ENCODE peak calls at places on chromosome 13, in ten cellular contexts. One of them, this sample, is unnamed.

GRCh38 chr13:86725105-86725504 is 925.9 kb upstream of the SLITRK6 start:
- DNase-seq in left ventricle myocardium inferior: no peak
- DNase-seq in tibial artery: no peak
- DNase-seq in A549: no peak
- DNase-seq in IMR-90: no peak
- DNase-seq in cardiac fibroblast: no peak
- DNase-seq in neural progenitor cell: peak; percentile 57
- DNase-seq in glutamatergic neuron: peak; percentile 27
- DNase-seq in fibroblast of the aortic adventitia: no peak
- DNase-seq in neural crest cell: no peak
- DNase-seq in this sample: no peak

GRCh38 chr13:47545630-47546029 is 455.4 kb downstream of the SUCLA2 start:
- DNase-seq in left ventricle myocardium inferior: no peak
- DNase-seq in tibial artery: no peak
- DNase-seq in A549: no peak
- DNase-seq in IMR-90: no peak
- DNase-seq in cardiac fibroblast: no peak
- DNase-seq in neural progenitor cell: no peak
- DNase-seq in glutamatergic neuron: no peak
- DNase-seq in fibroblast of the aortic adventitia: peak; percentile 4
- DNase-seq in neural crest cell: no peak
- DNase-seq in this sample: no peak

GRCh38 chr13:40470665-40471064 is 195.8 kb downstream of the FOXO1 start:
- DNase-seq in left ventricle myocardium inferior: no peak
- DNase-seq in tibial artery: peak; percentile 72
- DNase-seq in A549: no peak
- DNase-seq in IMR-90: no peak
- DNase-seq in cardiac fibroblast: no peak
- DNase-seq in neural progenitor cell: no peak
- DNase-seq in glutamatergic neuron: no peak
- DNase-seq in fibroblast of the aortic adventitia: peak; percentile 88
- DNase-seq in neural crest cell: no peak
- DNase-seq in this sample: no peak

GRCh38 chr13:49218493-49219051 is 1.6 kb upstream of the MLNR start:
- DNase-seq in left ventricle myocardium inferior: no peak
- DNase-seq in tibial artery: no peak
- DNase-seq in A549: no peak
- DNase-seq in IMR-90: peak; percentile 6
- DNase-seq in cardiac fibroblast: peak; percentile 27
- DNase-seq in neural progenitor cell: peak; percentile 85
- DNase-seq in glutamatergic neuron: peak; percentile 26
- DNase-seq in fibroblast of the aortic adventitia: no peak
- DNase-seq in neural crest cell: no peak
- DNase-seq in this sample: no peak

GRCh38 chr13:101127741-101128353 is 288.5 kb downstream of the NALCN start:
- DNase-seq in left ventricle myocardium inferior: no peak
- DNase-seq in tibial artery: no peak
- DNase-seq in A549: peak; percentile 25
- DNase-seq in IMR-90: peak; percentile 53
- DNase-seq in cardiac fibroblast: peak; percentile 71
- DNase-seq in neural progenitor cell: peak; percentile 73
- DNase-seq in glutamatergic neuron: no peak
- DNase-seq in fibroblast of the aortic adventitia: peak; percentile 72
- DNase-seq in neural crest cell: no peak
- DNase-seq in this sample: no peak

GRCh38 chr13:69092615-69093322 is 1014.9 kb upstream of the ATXN8OS start:
- DNase-seq in left ventricle myocardium inferior: no peak
- DNase-seq in tibial artery: no peak
- DNase-seq in A549: no peak
- DNase-seq in IMR-90: no peak
- DNase-seq in cardiac fibroblast: no peak
- DNase-seq in neural progenitor cell: peak; percentile 12
- DNase-seq in glutamatergic neuron: no peak
- DNase-seq in fibroblast of the aortic adventitia: no peak
- DNase-seq in neural crest cell: no peak
- DNase-seq in this sample: no peak

GRCh38 chr13:19075418-19075817 is 106.2 kb downstream of the TUBA3C start:
- DNase-seq in left ventricle myocardium inferior: no peak
- DNase-seq in tibial artery: no peak
- DNase-seq in A549: no peak
- DNase-seq in IMR-90: no peak
- DNase-seq in cardiac fibroblast: no peak
- DNase-seq in neural progenitor cell: no peak
- DNase-seq in glutamatergic neuron: no peak
- DNase-seq in fibroblast of the aortic adventitia: no peak
- DNase-seq in neural crest cell: no peak
- DNase-seq in this sample: no peak

GRCh38 chr13:41579881-41580280 is 122.5 kb downstream of the RGCC start:
- DNase-seq in left ventricle myocardium inferior: no peak
- DNase-seq in tibial artery: no peak
- DNase-seq in A549: no peak
- DNase-seq in IMR-90: no peak
- DNase-seq in cardiac fibroblast: no peak
- DNase-seq in neural progenitor cell: no peak
- DNase-seq in glutamatergic neuron: no peak
- DNase-seq in fibroblast of the aortic adventitia: no peak
- DNase-seq in neural crest cell: no peak
- DNase-seq in this sample: no peak

GRCh38 chr13:56713656-56714055 is 427.1 kb upstream of the PRR20A start:
- DNase-seq in left ventricle myocardium inferior: no peak
- DNase-seq in tibial artery: no peak
- DNase-seq in A549: no peak
- DNase-seq in IMR-90: no peak
- DNase-seq in cardiac fibroblast: no peak
- DNase-seq in neural progenitor cell: no peak
- DNase-seq in glutamatergic neuron: no peak
- DNase-seq in fibroblast of the aortic adventitia: no peak
- DNase-seq in neural crest cell: no peak
- DNase-seq in this sample: no peak

DNA sequence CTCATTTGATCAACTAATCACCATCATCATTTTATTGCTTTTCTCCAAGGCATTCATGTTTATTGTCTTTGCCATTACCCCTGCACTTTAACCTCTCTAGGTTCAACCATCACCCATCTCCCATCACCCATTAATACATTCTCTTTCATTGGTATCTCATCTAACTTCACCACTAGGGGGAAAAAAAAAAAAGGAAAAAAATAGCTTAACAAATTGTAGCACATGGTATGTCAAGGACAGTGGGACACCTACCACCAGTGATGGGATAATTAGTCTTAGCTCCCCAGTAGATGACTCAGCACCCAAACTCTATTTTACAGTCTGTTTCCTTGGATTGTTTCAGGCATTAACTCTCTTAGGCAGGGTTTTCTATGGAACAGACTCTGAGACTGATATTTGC is 1770.2 kb upstream of the MIR17HG start:
- DNase-seq in left ventricle myocardium inferior: no peak
- DNase-seq in tibial artery: no peak
- DNase-seq in A549: no peak
- DNase-seq in IMR-90: no peak
- DNase-seq in cardiac fibroblast: no peak
- DNase-seq in neural progenitor cell: no peak
- DNase-seq in glutamatergic neuron: no peak
- DNase-seq in fibroblast of the aortic adventitia: no peak
- DNase-seq in neural crest cell: no peak
- DNase-seq in this sample: no peak
- TF ChIP-seq CTCF in left ventricle myocardium inferior: no peak
- TF ChIP-seq CTCF in tibial artery: no peak
- TF ChIP-seq CTCF in A549: no peak
- TF ChIP-seq CTCF in IMR-90: no peak
- TF ChIP-seq CTCF in cardiac fibroblast: no peak
- TF ChIP-seq CTCF in neural progenitor cell: peak; percentile 20
- TF ChIP-seq CTCF in glutamatergic neuron: peak; percentile 56
- TF ChIP-seq CTCF in fibroblast of the aortic adventitia: no peak
- TF ChIP-seq CTCF in neural crest cell: peak; percentile 35
- TF ChIP-seq CTCF in this sample: no peak

GRCh38 chr13:51768976-51769375 is 35.0 kb downstream of the DHRS12 start:
- DNase-seq in left ventricle myocardium inferior: no peak
- DNase-seq in tibial artery: no peak
- DNase-seq in A549: no peak
- DNase-seq in IMR-90: no peak
- DNase-seq in cardiac fibroblast: no peak
- DNase-seq in neural progenitor cell: no peak
- DNase-seq in glutamatergic neuron: no peak
- DNase-seq in fibroblast of the aortic adventitia: no peak
- DNase-seq in neural crest cell: no peak
- DNase-seq in this sample: no peak

GRCh38 chr13:51769455-51770127 is 34.4 kb downstream of the DHRS12 start:
- DNase-seq in left ventricle myocardium inferior: peak; percentile 73
- DNase-seq in tibial artery: peak; percentile 88
- DNase-seq in A549: no peak
- DNase-seq in IMR-90: no peak
- DNase-seq in cardiac fibroblast: peak; percentile 32
- DNase-seq in neural progenitor cell: no peak
- DNase-seq in glutamatergic neuron: no peak
- DNase-seq in fibroblast of the aortic adventitia: no peak
- DNase-seq in neural crest cell: no peak
- DNase-seq in this sample: no peak

GRCh38 chr13:51767100-51767499 is 36.9 kb downstream of the DHRS12 start:
- DNase-seq in left ventricle myocardium inferior: no peak
- DNase-seq in tibial artery: no peak
- DNase-seq in A549: peak; percentile 15
- DNase-seq in IMR-90: no peak
- DNase-seq in cardiac fibroblast: no peak
- DNase-seq in neural progenitor cell: peak; percentile 54
- DNase-seq in glutamatergic neuron: no peak
- DNase-seq in fibroblast of the aortic adventitia: no peak
- DNase-seq in neural crest cell: no peak
- DNase-seq in this sample: no peak

GRCh38 chr13:51770160-51770559 is 33.8 kb downstream of the DHRS12 start:
- DNase-seq in left ventricle myocardium inferior: no peak
- DNase-seq in tibial artery: no peak
- DNase-seq in A549: no peak
- DNase-seq in IMR-90: no peak
- DNase-seq in cardiac fibroblast: no peak
- DNase-seq in neural progenitor cell: no peak
- DNase-seq in glutamatergic neuron: no peak
- DNase-seq in fibroblast of the aortic adventitia: no peak
- DNase-seq in neural crest cell: no peak
- DNase-seq in this sample: no peak

DNA sequence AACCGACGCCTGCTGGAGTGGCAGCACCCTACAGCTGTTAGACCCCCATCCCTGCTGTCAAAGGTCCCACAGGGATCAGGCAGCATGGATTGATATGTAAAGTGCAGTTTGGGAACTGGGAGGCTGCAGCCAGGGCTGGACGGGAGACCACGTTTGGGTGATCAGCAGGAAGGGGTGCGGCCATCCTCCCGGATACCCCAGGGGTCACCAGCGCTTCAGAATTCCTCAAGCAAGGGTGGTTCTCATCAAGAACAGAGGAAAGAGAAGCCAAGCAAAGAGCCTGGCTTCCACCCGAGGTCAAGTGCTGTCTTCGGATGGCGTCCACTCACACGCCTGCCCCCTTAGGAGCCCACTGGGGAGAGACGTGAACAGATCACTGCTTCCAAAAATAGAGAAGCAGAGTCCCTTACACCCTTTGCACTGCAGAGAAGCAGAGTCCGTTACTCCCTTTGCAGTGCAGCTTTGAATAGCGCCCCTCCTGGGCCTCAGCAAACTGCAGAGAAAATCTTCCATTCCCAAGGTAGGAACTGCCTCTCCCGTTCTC is 35.5 kb downstream of the DHRS12 start:
- DNase-seq in left ventricle myocardium inferior: no peak
- DNase-seq in tibial artery: no peak
- DNase-seq in A549: no peak
- DNase-seq in IMR-90: no peak
- DNase-seq in cardiac fibroblast: no peak
- DNase-seq in neural progenitor cell: peak; percentile 66
- DNase-seq in glutamatergic neuron: peak; percentile 47
- DNase-seq in fibroblast of the aortic adventitia: no peak
- DNase-seq in neural crest cell: no peak
- DNase-seq in this sample: no peak
- TF ChIP-seq CTCF in left ventricle myocardium inferior: peak; percentile 45
- TF ChIP-seq CTCF in tibial artery: no peak
- TF ChIP-seq CTCF in A549: no peak
- TF ChIP-seq CTCF in IMR-90: no peak
- TF ChIP-seq CTCF in cardiac fibroblast: peak; percentile 27
- TF ChIP-seq CTCF in neural progenitor cell: peak; percentile 67
- TF ChIP-seq CTCF in glutamatergic neuron: peak; percentile 35
- TF ChIP-seq CTCF in fibroblast of the aortic adventitia: no peak
- TF ChIP-seq CTCF in neural crest cell: peak; percentile 38
- TF ChIP-seq CTCF in this sample: peak; percentile 39

GRCh38 chr13:82847595-82847994 is 1034.7 kb downstream of the SLITRK1 start:
- DNase-seq in left ventricle myocardium inferior: no peak
- DNase-seq in tibial artery: no peak
- DNase-seq in A549: no peak
- DNase-seq in IMR-90: no peak
- DNase-seq in cardiac fibroblast: no peak
- DNase-seq in neural progenitor cell: no peak
- DNase-seq in glutamatergic neuron: no peak
- DNase-seq in fibroblast of the aortic adventitia: peak; percentile 7
- DNase-seq in neural crest cell: no peak
- DNase-seq in this sample: no peak
- TF ChIP-seq CTCF in left ventricle myocardium inferior: no peak
- TF ChIP-seq CTCF in tibial artery: no peak
- TF ChIP-seq CTCF in A549: no peak
- TF ChIP-seq CTCF in IMR-90: no peak
- TF ChIP-seq CTCF in cardiac fibroblast: no peak
- TF ChIP-seq CTCF in neural progenitor cell: peak; percentile 29
- TF ChIP-seq CTCF in glutamatergic neuron: no peak
- TF ChIP-seq CTCF in fibroblast of the aortic adventitia: no peak
- TF ChIP-seq CTCF in neural crest cell: no peak
- TF ChIP-seq CTCF in this sample: peak; percentile 15

GRCh38 chr13:23707674-23708073 is 137.5 kb downstream of the TNFRSF19 start:
- DNase-seq in left ventricle myocardium inferior: no peak
- DNase-seq in tibial artery: no peak
- DNase-seq in A549: peak; percentile 24
- DNase-seq in IMR-90: peak; percentile 49
- DNase-seq in cardiac fibroblast: peak; percentile 70
- DNase-seq in neural progenitor cell: no peak
- DNase-seq in glutamatergic neuron: no peak
- DNase-seq in fibroblast of the aortic adventitia: peak; percentile 57
- DNase-seq in neural crest cell: no peak
- DNase-seq in this sample: no peak
- TF ChIP-seq CTCF in left ventricle myocardium inferior: peak; percentile 47
- TF ChIP-seq CTCF in tibial artery: no peak
- TF ChIP-seq CTCF in A549: peak; percentile 34
- TF ChIP-seq CTCF in IMR-90: peak; percentile 52
- TF ChIP-seq CTCF in cardiac fibroblast: peak; percentile 52
- TF ChIP-seq CTCF in neural progenitor cell: no peak
- TF ChIP-seq CTCF in glutamatergic neuron: no peak
- TF ChIP-seq CTCF in fibroblast of the aortic adventitia: peak; percentile 43
- TF ChIP-seq CTCF in neural crest cell: peak; percentile 26
- TF ChIP-seq CTCF in this sample: no peak

GRCh38 chr13:96000069-96000468 is 53.1 kb downstream of the UGGT2 start:
- DNase-seq in left ventricle myocardium inferior: no peak
- DNase-seq in tibial artery: no peak
- DNase-seq in A549: no peak
- DNase-seq in IMR-90: no peak
- DNase-seq in cardiac fibroblast: no peak
- DNase-seq in neural progenitor cell: no peak
- DNase-seq in glutamatergic neuron: no peak
- DNase-seq in fibroblast of the aortic adventitia: no peak
- DNase-seq in neural crest cell: no peak
- DNase-seq in this sample: no peak

GRCh38 chr13:96003304-96003703 is 49.9 kb downstream of the UGGT2 start:
- DNase-seq in left ventricle myocardium inferior: no peak
- DNase-seq in tibial artery: no peak
- DNase-seq in A549: peak; percentile 17
- DNase-seq in IMR-90: no peak
- DNase-seq in cardiac fibroblast: peak; percentile 53
- DNase-seq in neural progenitor cell: no peak
- DNase-seq in glutamatergic neuron: no peak
- DNase-seq in fibroblast of the aortic adventitia: peak; percentile 17
- DNase-seq in neural crest cell: no peak
- DNase-seq in this sample: no peak
- TF ChIP-seq CTCF in left ventricle myocardium inferior: no peak
- TF ChIP-seq CTCF in tibial artery: no peak
- TF ChIP-seq CTCF in A549: no peak
- TF ChIP-seq CTCF in IMR-90: no peak
- TF ChIP-seq CTCF in cardiac fibroblast: peak; percentile 17
- TF ChIP-seq CTCF in neural progenitor cell: no peak
- TF ChIP-seq CTCF in glutamatergic neuron: no peak
- TF ChIP-seq CTCF in fibroblast of the aortic adventitia: no peak
- TF ChIP-seq CTCF in neural crest cell: peak; percentile 28
- TF ChIP-seq CTCF in this sample: peak; percentile 11